ENCODE peak calls at places on chromosomes 4 and X, in six cellular contexts. One of them, this sample, is unnamed.

GRCh38 chr4:139461022-139461421 is 7.1 kb downstream of the RAB33B start:
- DNase-seq in stromal cell of bone marrow: no peak
- DNase-seq in nucleus accumbens: no peak
- DNase-seq in MV-4-11: no peak
- DNase-seq in activated T-helper 2 cell treated with anti-CD3 and anti-CD28 coated beads, Interferon-gamma antibody, Interleukin-2, Interleukin-4, amounts not matched to agents 10 μg/mL and 5 μg/mL and 100 μg/mL, durations not matched to agents 14 hours and 24 hours and 36 hours: no peak
- DNase-seq in IMR-90: no peak
- DNase-seq in this sample: no peak

GRCh38 chrX:110015915-110016314 is 13.0 kb downstream of the TMEM164 start:
- DNase-seq in stromal cell of bone marrow: no peak
- DNase-seq in nucleus accumbens: no peak
- DNase-seq in MV-4-11: no peak
- DNase-seq in activated T-helper 2 cell treated with anti-CD3 and anti-CD28 coated beads, Interferon-gamma antibody, Interleukin-2, Interleukin-4, amounts not matched to agents 10 μg/mL and 5 μg/mL and 100 μg/mL, durations not matched to agents 14 hours and 24 hours and 36 hours: no peak
- DNase-seq in IMR-90: no peak
- DNase-seq in this sample: no peak

GRCh38 chr4:117491531-117491930 is 406.2 kb upstream of the TRAM1L1 start:
- DNase-seq in stromal cell of bone marrow: no peak
- DNase-seq in nucleus accumbens: no peak
- DNase-seq in MV-4-11: no peak
- DNase-seq in activated T-helper 2 cell treated with anti-CD3 and anti-CD28 coated beads, Interferon-gamma antibody, Interleukin-2, Interleukin-4, amounts not matched to agents 10 μg/mL and 5 μg/mL and 100 μg/mL, durations not matched to agents 14 hours and 24 hours and 36 hours: no peak
- DNase-seq in IMR-90: no peak
- DNase-seq in this sample: no peak

GRCh38 chr4:153611679-153612078 is 72.4 kb upstream of the TLR2 start:
- DNase-seq in stromal cell of bone marrow: no peak
- DNase-seq in nucleus accumbens: no peak
- DNase-seq in MV-4-11: no peak
- DNase-seq in activated T-helper 2 cell treated with anti-CD3 and anti-CD28 coated beads, Interferon-gamma antibody, Interleukin-2, Interleukin-4, amounts not matched to agents 10 μg/mL and 5 μg/mL and 100 μg/mL, durations not matched to agents 14 hours and 24 hours and 36 hours: no peak
- DNase-seq in IMR-90: peak; percentile 68
- DNase-seq in this sample: no peak

GRCh38 chrX:133254666-133255065 is 36.5 kb upstream of the TFDP3 start:
- DNase-seq in stromal cell of bone marrow: peak; percentile 33
- DNase-seq in nucleus accumbens: no peak
- DNase-seq in MV-4-11: peak; percentile 28
- DNase-seq in activated T-helper 2 cell treated with anti-CD3 and anti-CD28 coated beads, Interferon-gamma antibody, Interleukin-2, Interleukin-4, amounts not matched to agents 10 μg/mL and 5 μg/mL and 100 μg/mL, durations not matched to agents 14 hours and 24 hours and 36 hours: no peak
- DNase-seq in IMR-90: peak; percentile 41
- DNase-seq in this sample: no peak

GRCh38 chr4:685681-686218 is 3.2 kb downstream of the SLC49A3 start:
- DNase-seq in stromal cell of bone marrow: no peak
- DNase-seq in nucleus accumbens: no peak
- DNase-seq in MV-4-11: no peak
- DNase-seq in activated T-helper 2 cell treated with anti-CD3 and anti-CD28 coated beads, Interferon-gamma antibody, Interleukin-2, Interleukin-4, amounts not matched to agents 10 μg/mL and 5 μg/mL and 100 μg/mL, durations not matched to agents 14 hours and 24 hours and 36 hours: no peak
- DNase-seq in IMR-90: no peak
- DNase-seq in this sample: no peak

GRCh38 chr4:19945979-19946380 is 305.7 kb upstream of the SLIT2 start:
- DNase-seq in stromal cell of bone marrow: peak; percentile 97
- DNase-seq in nucleus accumbens: no peak
- DNase-seq in MV-4-11: peak; percentile 91
- DNase-seq in activated T-helper 2 cell treated with anti-CD3 and anti-CD28 coated beads, Interferon-gamma antibody, Interleukin-2, Interleukin-4, amounts not matched to agents 10 μg/mL and 5 μg/mL and 100 μg/mL, durations not matched to agents 14 hours and 24 hours and 36 hours: no peak
- DNase-seq in IMR-90: peak; percentile 97
- DNase-seq in this sample: no peak

GRCh38 chrX:39823848-39824247 is 273.9 kb downstream of the BCOR start:
- DNase-seq in stromal cell of bone marrow: no peak
- DNase-seq in nucleus accumbens: no peak
- DNase-seq in MV-4-11: no peak
- DNase-seq in activated T-helper 2 cell treated with anti-CD3 and anti-CD28 coated beads, Interferon-gamma antibody, Interleukin-2, Interleukin-4, amounts not matched to agents 10 μg/mL and 5 μg/mL and 100 μg/mL, durations not matched to agents 14 hours and 24 hours and 36 hours: no peak
- DNase-seq in IMR-90: no peak
- DNase-seq in this sample: no peak

GRCh38 chrX:153635388-153635787 is 11.6 kb upstream of the DUSP9 start:
- DNase-seq in stromal cell of bone marrow: no peak
- DNase-seq in nucleus accumbens: no peak
- DNase-seq in MV-4-11: no peak
- DNase-seq in activated T-helper 2 cell treated with anti-CD3 and anti-CD28 coated beads, Interferon-gamma antibody, Interleukin-2, Interleukin-4, amounts not matched to agents 10 μg/mL and 5 μg/mL and 100 μg/mL, durations not matched to agents 14 hours and 24 hours and 36 hours: no peak
- DNase-seq in IMR-90: no peak
- DNase-seq in this sample: no peak

GRCh38 chrX:101377542-101377941 is 8.4 kb downstream of the BTK start:
- DNase-seq in stromal cell of bone marrow: no peak
- DNase-seq in nucleus accumbens: no peak
- DNase-seq in MV-4-11: peak; percentile 62
- DNase-seq in activated T-helper 2 cell treated with anti-CD3 and anti-CD28 coated beads, Interferon-gamma antibody, Interleukin-2, Interleukin-4, amounts not matched to agents 10 μg/mL and 5 μg/mL and 100 μg/mL, durations not matched to agents 14 hours and 24 hours and 36 hours: no peak
- DNase-seq in IMR-90: no peak
- DNase-seq in this sample: no peak

GRCh38 chr4:102518703-102519131 is 17.6 kb downstream of the NFKB1 start:
- DNase-seq in stromal cell of bone marrow: no peak
- DNase-seq in nucleus accumbens: no peak
- DNase-seq in MV-4-11: no peak
- DNase-seq in activated T-helper 2 cell treated with anti-CD3 and anti-CD28 coated beads, Interferon-gamma antibody, Interleukin-2, Interleukin-4, amounts not matched to agents 10 μg/mL and 5 μg/mL and 100 μg/mL, durations not matched to agents 14 hours and 24 hours and 36 hours: no peak
- DNase-seq in IMR-90: no peak
- DNase-seq in this sample: no peak

GRCh38 chr4:138158746-138159297 is 83.3 kb downstream of the SLC7A11 start:
- DNase-seq in stromal cell of bone marrow: peak; percentile 54
- DNase-seq in nucleus accumbens: no peak
- DNase-seq in MV-4-11: no peak
- DNase-seq in activated T-helper 2 cell treated with anti-CD3 and anti-CD28 coated beads, Interferon-gamma antibody, Interleukin-2, Interleukin-4, amounts not matched to agents 10 μg/mL and 5 μg/mL and 100 μg/mL, durations not matched to agents 14 hours and 24 hours and 36 hours: no peak
- DNase-seq in IMR-90: peak; percentile 91
- DNase-seq in this sample: no peak

GRCh38 chr4:52588771-52589591 is 70.1 kb downstream of the USP46 start:
- DNase-seq in stromal cell of bone marrow: peak; percentile 59
- DNase-seq in nucleus accumbens: no peak
- DNase-seq in MV-4-11: peak; percentile 36
- DNase-seq in activated T-helper 2 cell treated with anti-CD3 and anti-CD28 coated beads, Interferon-gamma antibody, Interleukin-2, Interleukin-4, amounts not matched to agents 10 μg/mL and 5 μg/mL and 100 μg/mL, durations not matched to agents 14 hours and 24 hours and 36 hours: peak; percentile 25
- DNase-seq in IMR-90: peak; percentile 97
- DNase-seq in this sample: no peak

GRCh38 chrX:76148753-76149152 is 24.1 kb upstream of the PBDC1 start:
- DNase-seq in stromal cell of bone marrow: no peak
- DNase-seq in nucleus accumbens: peak; percentile 0
- DNase-seq in MV-4-11: peak; percentile 18
- DNase-seq in activated T-helper 2 cell treated with anti-CD3 and anti-CD28 coated beads, Interferon-gamma antibody, Interleukin-2, Interleukin-4, amounts not matched to agents 10 μg/mL and 5 μg/mL and 100 μg/mL, durations not matched to agents 14 hours and 24 hours and 36 hours: peak; percentile 34
- DNase-seq in IMR-90: peak; percentile 33
- DNase-seq in this sample: no peak

GRCh38 chr4:95505149-95505548 is 43.6 kb downstream of the UNC5C start:
- DNase-seq in stromal cell of bone marrow: peak; percentile 67
- DNase-seq in nucleus accumbens: no peak
- DNase-seq in MV-4-11: no peak
- DNase-seq in activated T-helper 2 cell treated with anti-CD3 and anti-CD28 coated beads, Interferon-gamma antibody, Interleukin-2, Interleukin-4, amounts not matched to agents 10 μg/mL and 5 μg/mL and 100 μg/mL, durations not matched to agents 14 hours and 24 hours and 36 hours: no peak
- DNase-seq in IMR-90: peak; percentile 55
- DNase-seq in this sample: no peak

GRCh38 chrX:106005684-106006083 is 32.8 kb downstream of the SERPINA7 start:
- DNase-seq in stromal cell of bone marrow: no peak
- DNase-seq in nucleus accumbens: no peak
- DNase-seq in MV-4-11: no peak
- DNase-seq in activated T-helper 2 cell treated with anti-CD3 and anti-CD28 coated beads, Interferon-gamma antibody, Interleukin-2, Interleukin-4, amounts not matched to agents 10 μg/mL and 5 μg/mL and 100 μg/mL, durations not matched to agents 14 hours and 24 hours and 36 hours: no peak
- DNase-seq in IMR-90: no peak
- DNase-seq in this sample: no peak

GRCh38 chr4:109921384-109921808 is 8.7 kb downstream of the EGF start:
- DNase-seq in stromal cell of bone marrow: peak; percentile 72
- DNase-seq in nucleus accumbens: no peak
- DNase-seq in MV-4-11: no peak
- DNase-seq in activated T-helper 2 cell treated with anti-CD3 and anti-CD28 coated beads, Interferon-gamma antibody, Interleukin-2, Interleukin-4, amounts not matched to agents 10 μg/mL and 5 μg/mL and 100 μg/mL, durations not matched to agents 14 hours and 24 hours and 36 hours: no peak
- DNase-seq in IMR-90: peak; percentile 86
- DNase-seq in this sample: no peak

GRCh38 chr4:106898621-106899230 is 137.4 kb downstream of the DKK2 start:
- DNase-seq in stromal cell of bone marrow: peak; percentile 31
- DNase-seq in nucleus accumbens: no peak
- DNase-seq in MV-4-11: peak; percentile 45
- DNase-seq in activated T-helper 2 cell treated with anti-CD3 and anti-CD28 coated beads, Interferon-gamma antibody, Interleukin-2, Interleukin-4, amounts not matched to agents 10 μg/mL and 5 μg/mL and 100 μg/mL, durations not matched to agents 14 hours and 24 hours and 36 hours: no peak
- DNase-seq in IMR-90: peak; percentile 53
- DNase-seq in this sample: peak; percentile 2

GRCh38 chr4:145716661-145717200 is 36.8 kb downstream of the C4orf51 start:
- DNase-seq in stromal cell of bone marrow: no peak
- DNase-seq in nucleus accumbens: no peak
- DNase-seq in MV-4-11: no peak
- DNase-seq in activated T-helper 2 cell treated with anti-CD3 and anti-CD28 coated beads, Interferon-gamma antibody, Interleukin-2, Interleukin-4, amounts not matched to agents 10 μg/mL and 5 μg/mL and 100 μg/mL, durations not matched to agents 14 hours and 24 hours and 36 hours: no peak
- DNase-seq in IMR-90: no peak
- DNase-seq in this sample: no peak

GRCh38 chrX:119194631-119195030 is 41.5 kb upstream of the PGRMC1 start:
- DNase-seq in stromal cell of bone marrow: no peak
- DNase-seq in nucleus accumbens: no peak
- DNase-seq in MV-4-11: no peak
- DNase-seq in activated T-helper 2 cell treated with anti-CD3 and anti-CD28 coated beads, Interferon-gamma antibody, Interleukin-2, Interleukin-4, amounts not matched to agents 10 μg/mL and 5 μg/mL and 100 μg/mL, durations not matched to agents 14 hours and 24 hours and 36 hours: no peak
- DNase-seq in IMR-90: no peak
- DNase-seq in this sample: no peak

GRCh38 chrX:1601051-1601767 is 9.8 kb downstream of the AKAP17A start:
- DNase-seq in stromal cell of bone marrow: no peak
- DNase-seq in nucleus accumbens: no peak
- DNase-seq in MV-4-11: no peak
- DNase-seq in activated T-helper 2 cell treated with anti-CD3 and anti-CD28 coated beads, Interferon-gamma antibody, Interleukin-2, Interleukin-4, amounts not matched to agents 10 μg/mL and 5 μg/mL and 100 μg/mL, durations not matched to agents 14 hours and 24 hours and 36 hours: no peak
- DNase-seq in IMR-90: no peak
- DNase-seq in this sample: no peak

GRCh38 chrX:21745756-21746155 is 12.2 kb downstream of the SMPX start:
- DNase-seq in stromal cell of bone marrow: no peak
- DNase-seq in nucleus accumbens: peak; percentile 1
- DNase-seq in MV-4-11: peak; percentile 8
- DNase-seq in activated T-helper 2 cell treated with anti-CD3 and anti-CD28 coated beads, Interferon-gamma antibody, Interleukin-2, Interleukin-4, amounts not matched to agents 10 μg/mL and 5 μg/mL and 100 μg/mL, durations not matched to agents 14 hours and 24 hours and 36 hours: peak; percentile 9
- DNase-seq in IMR-90: peak; percentile 25
- DNase-seq in this sample: no peak

GRCh38 chr4:137651128-137651527 is 118.8 kb upstream of the PCDH18 start:
- DNase-seq in stromal cell of bone marrow: no peak
- DNase-seq in nucleus accumbens: no peak
- DNase-seq in MV-4-11: peak; percentile 7
- DNase-seq in activated T-helper 2 cell treated with anti-CD3 and anti-CD28 coated beads, Interferon-gamma antibody, Interleukin-2, Interleukin-4, amounts not matched to agents 10 μg/mL and 5 μg/mL and 100 μg/mL, durations not matched to agents 14 hours and 24 hours and 36 hours: no peak
- DNase-seq in IMR-90: peak; percentile 72
- DNase-seq in this sample: no peak

GRCh38 chr4:2913168-2913567 is 50.0 kb downstream of the NOP14 start:
- DNase-seq in stromal cell of bone marrow: no peak
- DNase-seq in nucleus accumbens: no peak
- DNase-seq in MV-4-11: no peak
- DNase-seq in activated T-helper 2 cell treated with anti-CD3 and anti-CD28 coated beads, Interferon-gamma antibody, Interleukin-2, Interleukin-4, amounts not matched to agents 10 μg/mL and 5 μg/mL and 100 μg/mL, durations not matched to agents 14 hours and 24 hours and 36 hours: no peak
- DNase-seq in IMR-90: no peak
- DNase-seq in this sample: peak; percentile 10

GRCh38 chr4:77852892-77853495 is 9.6 kb upstream of the MRPL1 start:
- DNase-seq in stromal cell of bone marrow: no peak
- DNase-seq in nucleus accumbens: no peak
- DNase-seq in MV-4-11: peak; percentile 74
- DNase-seq in activated T-helper 2 cell treated with anti-CD3 and anti-CD28 coated beads, Interferon-gamma antibody, Interleukin-2, Interleukin-4, amounts not matched to agents 10 μg/mL and 5 μg/mL and 100 μg/mL, durations not matched to agents 14 hours and 24 hours and 36 hours: peak; percentile 70
- DNase-seq in IMR-90: no peak
- DNase-seq in this sample: no peak

GRCh38 chr4:101136373-101137370 is 210.7 kb downstream of the PPP3CA start:
- DNase-seq in stromal cell of bone marrow: no peak
- DNase-seq in nucleus accumbens: no peak
- DNase-seq in MV-4-11: no peak
- DNase-seq in activated T-helper 2 cell treated with anti-CD3 and anti-CD28 coated beads, Interferon-gamma antibody, Interleukin-2, Interleukin-4, amounts not matched to agents 10 μg/mL and 5 μg/mL and 100 μg/mL, durations not matched to agents 14 hours and 24 hours and 36 hours: no peak
- DNase-seq in IMR-90: no peak
- DNase-seq in this sample: no peak

This sample was measured in NCI-H187 treated with DMSO at 0.1 percent for 48 hours.